ENCODE peak calls at places on chromosomes 12 and 14, in seven cellular contexts. One of them, this sample, is unnamed.

GRCh38 chr14:85223667-85224066 is 306.3 kb upstream of the FLRT2 start:
- DNase-seq in NCI-H1092 treated with DMSO at 0.1 percent for 48 hours: no peak
- DNase-seq in activated T-cell treated with anti-CD3 and anti-CD28 coated beads, Interleukin-2, amount 50 U/mL, for 1 hour: no peak
- DNase-seq in putamen: no peak
- DNase-seq in amniotic stem cell: no peak
- DNase-seq in T-helper 1 cell: no peak
- DNase-seq in NAMALWA: no peak
- DNase-seq in this sample: no peak

GRCh38 chr12:94267907-94268575 is 119.7 kb downstream of the PLXNC1 start:
- DNase-seq in NAMALWA: no peak
- DNase-seq in activated T-cell treated with anti-CD3 and anti-CD28 coated beads, Interleukin-2, amount 50 U/mL, for 1 hour: no peak
- DNase-seq in NCI-H1092 treated with DMSO at 0.1 percent for 48 hours: no peak
- DNase-seq in putamen: no peak
- DNase-seq in T-helper 1 cell: no peak
- DNase-seq in amniotic stem cell: no peak
- DNase-seq in this sample: no peak

GRCh38 chr14:64506751-64507150 is 2.2 kb downstream of the ZBTB1 start:
- DNase-seq in amniotic stem cell: no peak
- DNase-seq in NCI-H1092 treated with DMSO at 0.1 percent for 48 hours: no peak
- DNase-seq in NAMALWA: peak
- DNase-seq in T-helper 1 cell: peak
- DNase-seq in activated T-cell treated with anti-CD3 and anti-CD28 coated beads, Interleukin-2, amount 50 U/mL, for 1 hour: no peak
- DNase-seq in putamen: no peak
- DNase-seq in this sample: no peak

GRCh38 chr14:105439710-105440553 is 20.3 kb downstream of the MTA1 start:
- DNase-seq in amniotic stem cell: no peak
- DNase-seq in activated T-cell treated with anti-CD3 and anti-CD28 coated beads, Interleukin-2, amount 50 U/mL, for 1 hour: no peak
- DNase-seq in putamen: no peak
- DNase-seq in NAMALWA: no peak
- DNase-seq in NCI-H1092 treated with DMSO at 0.1 percent for 48 hours: peak
- DNase-seq in T-helper 1 cell: no peak
- DNase-seq in this sample: no peak

GRCh38 chr12:2244013-2244861 is 191.4 kb downstream of the CACNA1C start:
- DNase-seq in T-helper 1 cell: no peak
- DNase-seq in activated T-cell treated with anti-CD3 and anti-CD28 coated beads, Interleukin-2, amount 50 U/mL, for 1 hour: no peak
- DNase-seq in NCI-H1092 treated with DMSO at 0.1 percent for 48 hours: no peak
- DNase-seq in NAMALWA: no peak
- DNase-seq in putamen: no peak
- DNase-seq in amniotic stem cell: peak
- DNase-seq in this sample: no peak

GRCh38 chr14:69695664-69696527 is 71.0 kb upstream of the SRSF5 start:
- DNase-seq in putamen: no peak
- DNase-seq in NAMALWA: no peak
- DNase-seq in activated T-cell treated with anti-CD3 and anti-CD28 coated beads, Interleukin-2, amount 50 U/mL, for 1 hour: no peak
- DNase-seq in amniotic stem cell: no peak
- DNase-seq in T-helper 1 cell: no peak
- DNase-seq in NCI-H1092 treated with DMSO at 0.1 percent for 48 hours: peak
- DNase-seq in this sample: no peak

GRCh38 chr14:25042362-25043299 is 7.3 kb downstream of the STXBP6 start:
- DNase-seq in NCI-H1092 treated with DMSO at 0.1 percent for 48 hours: peak
- DNase-seq in amniotic stem cell: no peak
- DNase-seq in putamen: peak
- DNase-seq in T-helper 1 cell: no peak
- DNase-seq in activated T-cell treated with anti-CD3 and anti-CD28 coated beads, Interleukin-2, amount 50 U/mL, for 1 hour: no peak
- DNase-seq in NAMALWA: no peak
- DNase-seq in this sample: no peak

GRCh38 chr14:100117647-100118376 is 41.6 kb downstream of the DEGS2 start:
- DNase-seq in activated T-cell treated with anti-CD3 and anti-CD28 coated beads, Interleukin-2, amount 50 U/mL, for 1 hour: no peak
- DNase-seq in T-helper 1 cell: no peak
- DNase-seq in NCI-H1092 treated with DMSO at 0.1 percent for 48 hours: no peak
- DNase-seq in putamen: no peak
- DNase-seq in amniotic stem cell: no peak
- DNase-seq in NAMALWA: no peak
- DNase-seq in this sample: no peak

GRCh38 chr12:50723870-50724269 is 40.0 kb upstream of the ATF1 start:
- DNase-seq in putamen: no peak
- DNase-seq in T-helper 1 cell: no peak
- DNase-seq in NAMALWA: no peak
- DNase-seq in activated T-cell treated with anti-CD3 and anti-CD28 coated beads, Interleukin-2, amount 50 U/mL, for 1 hour: no peak
- DNase-seq in amniotic stem cell: no peak
- DNase-seq in NCI-H1092 treated with DMSO at 0.1 percent for 48 hours: no peak
- DNase-seq in this sample: no peak